ENCODE peak calls at places on chromosome 7, in nine cellular contexts. X is kidney; D is nephron progenitor cell; Z is BJ; A is neural crest cell; H is GM10248; C is brain microvascular endothelial cell; Y is activated CD8-positive, alpha-beta T cell treated with anti-CD3 and anti-CD28 coated beads for 36 hours; V is GM20000. P is an unnamed sample.

GRCh38 chr7:127791790-127792189 is 139.8 kb downstream of the SND1 start:
- DNase-seq in Z (no peak), H (no peak), Y (no peak), C (no peak), D (no peak), A (no peak), X (no peak), V (no peak), P (no peak)

GRCh38 chr7:56009695-56010094 is 41.5 kb downstream of the PSPH start:
- DNase-seq in Z (no peak), C (no peak), D (no peak), H (no peak), A (no peak), Y (no peak), X (no peak), V (no peak), P (no peak)

GRCh38 chr7:130008941-130009847 is 42.0 kb downstream of the ZC3HC1 start:
- DNase-seq in V (no peak), H (no peak), C (peak; percentile 15), Z (no peak), D (no peak), X (peak; percentile 94), Y (no peak), A (no peak), P (no peak)

GRCh38 chr7:84283798-84284197 is 89.2 kb upstream of the SEMA3A start:
- DNase-seq in V (no peak), D (no peak), Z (no peak), X (no peak), A (no peak), Y (no peak), H (no peak), C (no peak), P (no peak)

GRCh38 chr7:36746347-36746746 is 22.1 kb upstream of the AOAH start:
- DNase-seq in H (no peak), C (no peak), Y (no peak), A (no peak), Z (no peak), D (no peak), X (peak; percentile 73), V (no peak), P (no peak)

GRCh38 chr7:39894904-39895303 is 55.2 kb upstream of the CDK13 start:
- DNase-seq in C (no peak), Z (no peak), Y (no peak), A (no peak), D (no peak), H (no peak), X (no peak), V (no peak), P (no peak)

GRCh38 chr7:41955475-41956243 is 252.8 kb upstream of the INHBA start:
- DNase-seq in V (no peak), Z (peak; percentile 98), A (peak; percentile 16), C (peak; percentile 97), D (peak; percentile 56), H (no peak), X (peak; percentile 97), Y (no peak), P (peak; percentile 75)

GRCh38 chr7:88795553-88795952 is at the start of gene TEX47:
- DNase-seq in Z (no peak), D (no peak), Y (no peak), V (no peak), X (no peak), C (no peak), A (no peak), H (no peak), P (no peak)

GRCh38 chr7:13851756-13852155 is 137.7 kb downstream of the ETV1 start:
- DNase-seq in H (no peak), A (no peak), D (peak; percentile 4), Z (no peak), Y (no peak), C (peak; percentile 58), X (no peak), V (no peak), P (no peak)

GRCh38 chr7:35424869-35425495 is 171.1 kb upstream of the TBX20 start:
- DNase-seq in A (peak; percentile 51), X (no peak), Y (peak; percentile 71), H (peak; percentile 68), V (peak; percentile 81), C (peak; percentile 25), D (peak; percentile 59), Z (no peak), P (no peak)

DNA sequence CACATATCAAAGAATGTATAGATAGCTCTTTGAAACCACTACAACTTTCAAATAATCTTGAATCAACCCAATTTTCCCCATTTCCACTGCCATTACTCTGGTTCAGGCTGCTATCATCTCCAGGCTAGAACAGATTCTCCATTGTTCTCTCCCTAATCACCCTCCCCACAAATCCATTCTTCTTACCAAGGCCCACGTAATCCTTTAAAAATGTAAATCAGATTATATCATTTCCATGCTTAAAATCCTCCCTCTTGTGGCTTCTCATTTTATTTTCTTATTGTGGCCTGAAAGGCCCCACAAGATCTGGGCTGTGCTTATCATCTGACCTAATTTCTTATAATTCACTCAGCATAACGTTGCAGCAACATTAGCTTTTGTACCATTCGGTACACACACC is 3.0 kb upstream of the PON1 start:
- DNase-seq in H (no peak), Y (no peak), D (no peak), X (no peak), A (no peak), C (no peak), V (no peak), Z (no peak), P (no peak)
- TF ChIP-seq CTCF in H (no peak), Y (no peak), D (no peak), X (no peak), A (no peak), C (no peak), V (no peak), Z (no peak), P (no peak)

GRCh38 chr7:137276194-137276593 is 67.3 kb downstream of the PTN start:
- DNase-seq in C (no peak), A (no peak), Z (no peak), Y (no peak), X (no peak), D (no peak), H (no peak), V (no peak), P (no peak)
- TF ChIP-seq CTCF in C (no peak), A (no peak), Z (no peak), Y (no peak), X (no peak), D (no peak), H (no peak), V (no peak), P (no peak)

GRCh38 chr7:148256433-148256832 is 334.1 kb upstream of the C7orf33 start:
- DNase-seq in A (no peak), C (no peak), D (no peak), H (no peak), Z (no peak), Y (no peak), V (no peak), X (no peak), P (no peak)

GRCh38 chr7:148253629-148254028 is 336.9 kb upstream of the C7orf33 start:
- DNase-seq in H (no peak), Y (no peak), C (no peak), D (no peak), Z (no peak), A (no peak), V (peak; percentile 27), X (no peak), P (no peak)

GRCh38 chr7:148260605-148261004 is 330.0 kb upstream of the C7orf33 start:
- DNase-seq in V (no peak), C (no peak), H (no peak), A (no peak), Y (no peak), X (no peak), D (no peak), Z (no peak), P (no peak)

DNA sequence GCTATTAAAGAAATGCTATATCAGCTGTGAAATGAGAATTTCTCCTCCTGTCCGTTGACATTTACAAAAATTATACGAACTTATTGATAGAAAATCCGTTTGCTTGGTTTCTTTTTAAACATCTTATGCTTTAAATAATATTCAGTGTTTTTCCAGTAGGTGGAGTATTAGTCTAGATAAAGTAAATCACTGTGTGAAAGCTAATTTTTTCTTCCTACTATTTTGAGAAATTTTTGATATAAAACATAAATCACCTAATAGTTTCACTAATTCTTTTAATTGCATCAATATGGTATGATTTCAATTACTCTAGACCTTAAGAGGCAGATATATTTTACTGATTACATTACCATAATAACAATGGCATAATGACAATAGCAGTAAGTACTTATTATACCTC is 335.2 kb upstream of the C7orf33 start:
- DNase-seq in H (no peak), D (no peak), Y (no peak), A (no peak), Z (no peak), C (no peak), X (no peak), V (no peak), P (no peak)
- TF ChIP-seq CTCF in H (no peak), D (no peak), Y (no peak), A (peak; percentile 51), Z (no peak), C (no peak), X (no peak), V (no peak), P (no peak)

GRCh38 chr7:77699056-77699455 is 2.8 kb downstream of the RSBN1L start:
- DNase-seq in C (no peak), D (no peak), H (peak; percentile 67), Y (no peak), A (no peak), Z (no peak), X (no peak), V (peak; percentile 63), P (no peak)

GRCh38 chr7:77696057-77696642 is at the start of gene RSBN1L:
- DNase-seq in V (peak; percentile 96), A (peak; percentile 96), H (peak; percentile 96), C (peak; percentile 98), X (peak; percentile 99), Y (peak; percentile 99), D (peak; percentile 98), Z (peak; percentile 80), P (peak; percentile 94)

GRCh38 chr7:77698042-77698625 is 1.9 kb downstream of the RSBN1L start:
- DNase-seq in A (no peak), D (no peak), X (no peak), Y (no peak), V (no peak), Z (no peak), C (no peak), H (no peak), P (no peak)

GRCh38 chr7:77697535-77697831 is 1.2 kb downstream of the RSBN1L start:
- DNase-seq in V (peak; percentile 20), H (no peak), Z (no peak), A (no peak), X (no peak), Y (no peak), C (no peak), D (peak; percentile 16), P (no peak)

DNA sequence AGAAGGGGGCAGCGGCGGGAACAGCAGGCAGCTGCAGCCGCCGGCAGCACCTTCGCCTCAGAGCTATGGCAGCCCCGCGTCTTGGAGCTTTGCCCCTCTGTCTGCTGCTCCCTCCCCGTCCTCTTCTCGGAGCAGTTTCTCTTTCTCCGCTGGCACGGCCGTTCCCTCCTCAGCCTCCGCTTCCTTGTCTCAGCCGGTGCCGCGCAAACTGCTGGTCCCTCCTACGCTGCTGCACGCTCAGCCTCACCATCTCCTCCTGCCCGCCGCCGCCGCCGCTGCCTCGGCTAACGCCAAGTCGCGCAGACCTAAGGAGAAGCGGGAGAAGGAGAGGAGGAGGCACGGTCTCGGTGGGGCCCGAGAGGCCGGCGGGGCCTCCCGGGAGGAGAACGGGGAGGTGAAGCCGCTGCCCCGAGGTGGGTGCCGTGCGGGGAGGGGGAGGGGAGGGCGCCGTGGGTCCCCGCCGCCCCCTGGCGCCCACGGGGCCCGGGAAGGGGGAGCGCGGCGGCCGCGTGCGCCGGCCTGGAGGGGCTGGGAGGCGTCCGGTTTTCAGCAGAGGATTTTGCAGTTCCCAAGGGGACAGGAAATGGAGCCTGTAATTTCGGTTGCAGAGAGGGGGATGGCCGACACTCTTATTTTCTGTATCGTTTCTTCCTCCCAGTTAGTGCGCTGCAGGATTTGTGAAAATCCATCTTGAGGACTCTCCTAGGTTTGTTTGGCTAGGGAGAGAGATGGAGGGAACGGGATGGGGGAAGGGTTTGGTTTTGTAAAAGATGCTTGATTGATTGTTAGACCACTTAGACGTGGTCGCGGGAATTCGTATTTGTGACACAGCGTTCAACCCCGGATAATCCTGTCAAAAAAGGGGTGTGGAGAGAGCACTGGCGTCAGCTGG is 630 bp downstream of the RSBN1L start:
- DNase-seq in X (peak; percentile 87), A (peak; percentile 50), V (peak; percentile 51), Y (peak; percentile 73), H (peak; percentile 37), D (peak; percentile 74), Z (no peak), C (peak; percentile 24), P (no peak)
- TF ChIP-seq CTCF in X (no peak), A (no peak), V (no peak), Y (peak; percentile 32), H (no peak), D (no peak), Z (no peak), C (no peak), P (no peak)

P was measured in omental fat pad.